ENCODE peak calls at places on chromosome 3, in four cellular contexts. S, P, U and C are unnamed samples.

GRCh38 chr3:24117508-24117907 is 172.4 kb downstream of the NR1D2 start:
- DNase-seq in U (no peak), S (no peak), P (no peak), C (no peak)

GRCh38 chr3:193743702-193744047 is 150.7 kb downstream of the OPA1 start:
- DNase-seq in P (no peak), S (no peak), U (no peak), C (no peak)

GRCh38 chr3:162112719-162113118 is 616.1 kb downstream of the OTOL1 start:
- DNase-seq in S (no peak), U (no peak), P (no peak), C (no peak)

GRCh38 chr3:183392166-183393034 is 36.0 kb downstream of the MCF2L2 start:
- DNase-seq in P (no peak), U (no peak), S (no peak), C (peak; percentile 17)

GRCh38 chr3:71873093-71873611 is 88.2 kb upstream of the PROK2 start:
- DNase-seq in S (no peak), P (no peak), U (no peak), C (no peak)

GRCh38 chr3:149145926-149146325 is 16.5 kb downstream of the HPS3 start:
- DNase-seq in U (no peak), P (no peak), S (no peak), C (no peak)

GRCh38 chr3:24220859-24221657 is 273.6 kb downstream of the THRB start:
- DNase-seq in S (peak; percentile 77), P (peak; percentile 61), U (no peak), C (peak; percentile 90)

GRCh38 chr3:53789459-53789858 is 56.8 kb downstream of the CHDH start:
- DNase-seq in P (no peak), S (no peak), U (no peak), C (no peak)

GRCh38 chr3:24810881-24811280 is 316.2 kb upstream of the THRB start:
- DNase-seq in S (no peak), U (no peak), P (no peak), C (peak; percentile 11)

GRCh38 chr3:182258538-182259177 is 534.6 kb upstream of the ATP11B start:
- DNase-seq in S (no peak), P (peak; percentile 38), U (peak; percentile 56), C (peak; percentile 58)

GRCh38 chr3:150972379-150972985 is at the start of gene CLRN1:
- DNase-seq in S (no peak), P (no peak), U (no peak), C (peak; percentile 6)

GRCh38 chr3:15405448-15406050 is 21.8 kb downstream of the METTL6 start:
- DNase-seq in U (peak; percentile 51), S (no peak), P (peak; percentile 32), C (peak; percentile 79)

GRCh38 chr3:127699098-127699945 is 26.6 kb downstream of the ABTB1 start:
- DNase-seq in P (no peak), S (peak; percentile 56), U (no peak), C (no peak)

GRCh38 chr3:186594591-186595113 is 18.2 kb upstream of the AHSG start:
- DNase-seq in U (no peak), P (no peak), S (no peak), C (no peak)

DNA sequence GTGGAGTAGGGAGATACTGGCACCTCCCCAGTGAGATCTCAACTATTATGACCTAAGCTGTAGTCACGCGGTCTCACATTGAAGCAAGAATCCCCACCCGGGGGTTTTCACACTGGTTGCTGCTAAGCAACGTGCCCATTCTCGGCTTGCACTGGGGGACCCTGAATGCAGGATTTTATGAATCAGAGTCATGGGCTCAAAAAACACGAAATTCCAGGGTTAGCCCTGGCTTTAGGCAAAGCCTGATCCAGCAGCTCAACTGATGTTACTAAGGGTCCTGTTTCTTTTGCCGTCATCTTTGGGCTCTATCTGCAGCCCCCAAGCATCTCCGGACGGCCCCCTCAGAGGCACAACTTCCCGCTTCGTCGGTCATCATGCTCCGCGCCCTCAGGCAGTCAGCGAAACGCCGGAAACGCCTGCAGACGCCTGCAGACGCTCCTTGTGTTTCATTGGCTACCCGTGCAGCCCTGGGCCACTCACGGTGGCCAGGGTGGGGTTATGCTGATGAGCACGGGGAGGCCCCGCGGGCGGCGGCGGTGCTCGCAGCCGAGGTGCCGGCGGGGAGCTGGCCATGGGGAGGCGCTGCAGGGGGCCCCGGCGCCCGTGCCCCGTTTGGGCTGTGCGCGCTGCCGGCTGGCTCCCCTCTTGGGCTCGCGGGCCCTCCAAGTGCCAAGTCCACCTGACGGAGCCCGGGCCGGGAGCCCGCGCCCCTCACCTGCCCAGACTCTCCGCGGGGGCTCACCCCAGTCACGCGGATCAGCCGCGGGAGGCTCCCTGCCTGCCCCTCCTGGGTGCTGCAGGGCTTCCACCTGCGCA is 25.8 kb downstream of the EFCC1 start:
- DNase-seq in P (peak; percentile 94), U (peak; percentile 96), S (peak; percentile 93), C (peak; percentile 94)
- TF ChIP-seq CTCF in P (peak; percentile 83), U (peak; percentile 68), S (peak; percentile 58), C (peak; percentile 39)

DNA sequence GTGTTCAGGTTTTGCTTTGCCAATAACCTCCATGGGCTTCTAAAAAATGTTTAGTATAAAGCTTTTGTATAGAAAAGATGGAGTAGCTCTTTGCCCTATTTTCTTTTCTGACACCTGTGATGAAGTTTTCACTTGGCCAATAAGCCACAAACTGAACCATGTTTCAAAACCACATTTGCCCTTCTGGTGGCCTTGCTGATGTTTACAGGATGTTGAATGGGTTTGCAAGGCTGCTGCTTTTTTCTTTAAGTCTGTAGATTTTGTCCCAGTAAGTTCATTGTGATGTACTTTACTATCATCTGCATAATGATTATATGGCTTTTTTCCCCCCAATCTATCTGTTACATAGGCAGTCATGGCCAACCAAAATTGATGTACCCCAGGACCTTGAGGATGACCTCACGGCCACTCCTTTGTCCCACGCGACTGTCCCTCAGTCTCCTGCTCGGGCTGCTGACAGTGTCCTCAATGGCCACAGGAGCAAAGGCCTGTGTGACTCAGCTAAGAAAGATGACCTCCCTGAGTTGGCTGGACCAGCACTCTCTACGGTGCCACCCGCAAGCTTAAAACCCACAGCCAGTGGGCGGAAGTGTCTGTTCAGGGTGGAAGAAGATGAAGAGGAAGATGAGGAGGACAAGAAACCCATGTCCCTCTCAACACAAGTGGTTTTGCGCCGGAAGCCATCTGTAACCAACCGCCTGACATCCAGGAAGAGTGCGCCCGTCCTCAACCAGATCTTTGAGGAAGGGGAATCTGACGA is 60.8 kb downstream of the SNRK start:
- DNase-seq in U (no peak), P (no peak), S (no peak), C (no peak)
- H3K27ac ChIP-seq in U (no peak overlapping the region), P (no peak overlapping the region), S (no peak overlapping the region), C (no peak overlapping the region)

DNA sequence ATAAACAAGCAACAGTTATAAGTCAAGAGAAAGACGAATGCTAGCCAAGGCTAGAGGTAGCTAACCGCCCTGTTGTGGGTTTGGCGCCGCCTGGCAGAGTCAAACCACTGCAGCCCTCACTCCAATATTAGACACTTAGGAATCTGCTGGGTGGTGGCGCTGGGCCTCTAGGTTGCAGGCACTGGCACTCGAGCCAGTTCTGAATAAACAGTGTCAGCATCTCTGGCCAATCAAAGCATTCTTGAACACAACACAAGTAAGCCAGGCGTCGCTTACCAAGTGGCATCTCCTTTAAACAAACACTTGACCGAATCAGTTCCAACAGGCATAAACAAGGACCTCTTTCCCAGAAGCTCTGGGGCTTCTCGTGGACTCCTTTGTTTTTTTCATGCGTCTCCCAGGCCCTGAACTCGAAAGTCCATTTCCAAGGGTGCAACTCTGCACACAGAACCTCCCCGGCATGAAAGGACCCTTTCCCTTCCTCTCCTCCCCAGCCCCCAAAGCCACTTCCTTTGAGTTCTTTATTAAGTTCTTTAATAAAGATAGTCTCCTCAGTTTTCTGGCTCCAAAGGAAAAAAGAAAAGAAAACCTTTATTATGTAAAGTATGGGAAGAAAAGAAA is 82.3 kb downstream of the LRIG1 start:
- DNase-seq in U (no peak), S (peak; percentile 86), P (no peak), C (no peak)
- TF ChIP-seq CTCF in U (no peak), S (peak; percentile 42), P (no peak), C (no peak)

GRCh38 chr3:185115371-185115770 is 37.5 kb downstream of the C3orf70 start:
- DNase-seq in S (no peak), U (no peak), P (no peak), C (no peak)
- H3K27ac ChIP-seq in S (no peak overlapping the region), U (no peak overlapping the region), P (no peak overlapping the region), C (no peak overlapping the region)

GRCh38 chr3:122941233-122942206 is 86.0 kb downstream of the SEMA5B start:
- DNase-seq in P (no peak), S (no peak), U (no peak), C (no peak)
- TF ChIP-seq CTCF in P (no peak), S (no peak), U (peak; percentile 50), C (peak; percentile 41)

DNA sequence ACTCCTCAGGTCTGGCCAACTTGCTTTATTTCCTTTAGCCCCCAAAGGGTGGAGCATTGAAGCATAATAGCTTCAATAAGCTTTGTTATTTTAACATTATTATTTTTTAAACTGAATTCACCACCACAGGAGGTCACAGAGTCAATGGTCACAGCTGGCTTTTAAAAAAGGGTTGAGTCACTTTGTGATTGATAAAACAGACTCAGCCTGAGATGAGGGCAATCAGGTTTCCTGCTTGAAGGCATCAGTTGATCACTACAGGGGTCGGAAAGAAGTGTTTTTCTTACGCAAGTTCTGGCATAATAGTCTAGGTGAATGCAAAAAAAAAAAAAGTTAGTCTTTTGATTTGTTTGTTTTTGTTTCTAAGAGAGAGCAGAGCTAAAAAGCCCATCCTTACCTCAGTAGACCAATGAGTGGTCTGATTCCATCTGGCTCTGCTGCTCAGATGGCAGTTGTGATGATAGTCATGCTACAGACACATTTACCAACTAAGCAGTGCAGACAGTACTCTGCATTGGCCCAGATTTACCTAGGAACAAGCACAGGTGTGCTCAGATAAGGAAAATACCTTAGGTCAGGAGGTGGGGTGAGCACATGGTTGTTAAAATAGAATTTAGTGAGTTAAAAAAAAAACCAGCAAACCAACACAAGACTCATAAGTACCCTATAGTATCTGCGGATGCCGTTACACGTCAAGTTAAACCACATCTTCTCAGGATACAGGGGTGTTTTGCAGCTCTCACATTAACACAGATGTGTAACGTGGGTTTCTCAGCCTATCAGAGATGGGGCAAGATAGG is 22.6 kb downstream of the ZNF80 start:
- DNase-seq in U (no peak), S (no peak), P (no peak), C (no peak)
- H3K27ac ChIP-seq in U (peak overlapping the region; percentile 23), S (no peak overlapping the region), P (no peak overlapping the region), C (no peak overlapping the region)

GRCh38 chr3:13931172-13931571 is 51.3 kb upstream of the WNT7A start:
- DNase-seq in P (no peak), U (no peak), S (no peak), C (no peak)

GRCh38 chr3:13932578-13933295 is 52.9 kb upstream of the WNT7A start:
- DNase-seq in U (peak; percentile 49), P (peak; percentile 5), S (no peak), C (no peak)

DNA sequence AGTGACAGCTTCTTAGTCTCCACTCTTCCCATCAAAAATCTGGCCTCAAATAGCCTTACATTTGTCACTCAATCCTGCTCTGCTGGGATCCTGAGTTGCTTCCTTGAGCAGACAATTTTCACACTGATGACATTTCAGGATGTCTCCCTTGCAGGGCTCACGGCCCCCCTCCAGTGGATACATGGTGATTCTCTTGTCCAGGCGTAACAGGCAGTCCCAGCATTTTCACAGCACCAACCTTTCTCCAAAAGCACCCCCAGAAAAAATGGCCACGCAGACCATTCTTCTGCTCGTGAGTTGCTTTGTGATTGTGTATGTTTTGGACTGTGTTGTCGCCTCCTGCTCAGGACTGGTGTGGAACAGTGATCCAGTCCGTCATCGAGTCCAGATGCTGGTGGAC is 47.4 kb upstream of the WNT7A start:
- DNase-seq in P (no peak), U (peak; percentile 39), S (no peak), C (no peak)
- TF ChIP-seq CTCF in P (no peak), U (no peak), S (no peak), C (no peak)

DNA sequence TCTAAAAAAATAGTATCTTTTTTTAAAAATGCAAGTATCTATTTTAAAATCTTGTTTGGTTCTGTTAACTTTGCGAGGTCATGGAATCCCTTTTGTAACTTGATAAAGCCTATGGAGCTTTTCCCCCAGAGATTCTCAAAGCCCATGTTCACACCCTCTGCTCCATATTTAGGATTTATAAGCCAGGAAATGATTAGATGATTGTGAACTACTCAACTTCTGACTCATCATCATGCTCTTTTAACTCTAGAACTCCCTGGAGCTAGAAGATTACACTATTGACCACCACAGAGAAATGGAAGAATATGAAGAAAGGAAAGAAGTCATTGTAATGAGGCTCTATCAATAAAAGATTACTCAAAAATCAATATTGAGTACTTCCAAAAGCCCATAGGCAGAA is 55.9 kb upstream of the C3orf49 start:
- DNase-seq in P (peak; percentile 20), S (no peak), U (no peak), C (no peak)
- H3K27ac ChIP-seq in P (no peak overlapping the region), S (no peak overlapping the region), U (peak overlapping the region; percentile 68), C (no peak overlapping the region)